ENCODE peak calls at places on chromosomes 5 and 9, in eight cellular contexts. P is hepatocyte; X is Jurkat, Clone E6-1; J is NB4; Q is PC-9; H is pancreas; K is GM23248; B is lung microvascular endothelial cell. F is an unnamed sample.

GRCh38 chr5:122653087-122654017 is 121.5 kb upstream of the SNX2 start:
- DNase-seq in P (no peak), X (no peak), J (no peak), Q (no peak), H (no peak), K (no peak), B (no peak), F (no peak)

GRCh38 chr9:94805585-94805984 is 79.1 kb downstream of the AOPEP start:
- DNase-seq in P (peak), X (no peak), J (peak), Q (peak), H (no peak), K (peak), B (no peak), F (peak)

GRCh38 chr9:137430723-137431415 is 7.7 kb downstream of the NOXA1 start:
- DNase-seq in P (no peak), X (no peak), J (no peak), Q (no peak), H (no peak), K (no peak), B (no peak), F (no peak)

GRCh38 chr9:129415031-129415953 is 205.6 kb downstream of the C9orf50 start:
- DNase-seq in P (peak), X (no peak), J (no peak), Q (no peak), H (peak), K (no peak), B (no peak), F (no peak)

GRCh38 chr5:2594701-2595100 is 156.8 kb downstream of the IRX2 start:
- DNase-seq in P (no peak), X (no peak), J (no peak), Q (no peak), H (no peak), K (no peak), B (no peak), F (no peak)

GRCh38 chr5:131635755-131636479 is 888 bp upstream of the RAPGEF6 start:
- DNase-seq in P (peak), X (no peak), J (peak), Q (no peak), H (no peak), K (peak), B (no peak), F (no peak)

GRCh38 chr9:27784999-27785713 is 211.9 kb upstream of the C9orf72 start:
- DNase-seq in P (no peak), X (no peak), J (no peak), Q (no peak), H (no peak), K (no peak), B (no peak), F (no peak)

GRCh38 chr5:108818613-108819272 is 71.0 kb downstream of the FER start:
- DNase-seq in P (no peak), X (no peak), J (peak), Q (no peak), H (no peak), K (peak), B (no peak), F (no peak)

GRCh38 chr9:113011911-113012381 is at the start of gene ZNF883:
- DNase-seq in P (peak), X (no peak), J (no peak), Q (peak), H (peak), K (peak), B (peak), F (no peak)

GRCh38 chr9:93218161-93218560 is 34.2 kb downstream of the WNK2 start:
- DNase-seq in P (no peak), X (no peak), J (no peak), Q (peak), H (no peak), K (no peak), B (no peak), F (no peak)

GRCh38 chr9:133471551-133472276 is 7.2 kb downstream of the SLC2A6 start:
- DNase-seq in P (no peak), X (no peak), J (no peak), Q (no peak), H (no peak), K (no peak), B (no peak), F (no peak)

GRCh38 chr5:77143998-77144836 is 57.1 kb upstream of the ZBED3 start:
- DNase-seq in P (peak), X (peak), J (peak), Q (peak), H (peak), K (peak), B (peak), F (peak)

GRCh38 chr9:131238402-131239021 is 37.8 kb downstream of the FAM78A start:
- DNase-seq in P (no peak), X (no peak), J (no peak), Q (no peak), H (no peak), K (no peak), B (peak), F (no peak)

GRCh38 chr9:35079041-35079425 is 709 bp downstream of the FANCG start:
- DNase-seq in P (no peak), X (no peak), J (peak), Q (peak), H (no peak), K (peak), B (no peak), F (no peak)

GRCh38 chr9:92631452-92632211 is 38.3 kb downstream of the IPPK start:
- DNase-seq in P (no peak), X (no peak), J (peak), Q (no peak), H (no peak), K (no peak), B (no peak), F (no peak)